ENCODE peak calls at places on chromosomes 1 and 21, in eight cellular contexts. I is fibroblast of lung, U is colonic mucosa, E is neural progenitor cell, J is pancreas, K is tibial artery, W is uterus, R is lower lobe of right lung. Y is an unnamed sample.
A peak's percentile ranks its signal among the peaks of the same experiment; 100 is the strongest.

GRCh38 chr1:226061793-226062557 is 541 bp upstream of the H3-3A start:
- DNase-seq in I (peak; percentile 80), U (peak; percentile 84), E (peak; percentile 91), J (peak; percentile 84), K (peak; percentile 88), W (peak; percentile 76), R (peak; percentile 88), Y (no peak)

GRCh38 chr1:41889506-41890414 is 29.0 kb downstream of the HIVEP3 start:
- DNase-seq in I (no peak), U (no peak), E (no peak), J (no peak), K (no peak), W (no peak), R (no peak), Y (no peak)

GRCh38 chr21:13937236-13937635 is 273.5 kb downstream of the LIPI start:
- DNase-seq in I (no peak), U (no peak), E (no peak), J (no peak), K (no peak), W (no peak), R (peak; percentile 34), Y (no peak)

GRCh38 chr1:231381729-231382128 is 40.4 kb downstream of the EGLN1 start:
- DNase-seq in I (no peak), U (no peak), E (no peak), J (no peak), K (no peak), W (no peak), R (no peak), Y (no peak)

GRCh38 chr21:15701845-15702244 is 27.9 kb upstream of the USP25 start:
- DNase-seq in I (no peak), U (no peak), E (no peak), J (no peak), K (no peak), W (no peak), R (no peak), Y (no peak)

GRCh38 chr1:34987018-34987417 is 1.9 kb upstream of the TMEM35B start:
- DNase-seq in I (peak; percentile 26), U (no peak), E (no peak), J (no peak), K (no peak), W (no peak), R (no peak), Y (no peak)

GRCh38 chr1:172837816-172838680 is 179.1 kb downstream of the FASLG start:
- DNase-seq in I (no peak), U (no peak), E (no peak), J (no peak), K (no peak), W (no peak), R (no peak), Y (no peak)

GRCh38 chr1:54588377-54588776 is 34.9 kb downstream of the FAM151A start:
- DNase-seq in I (no peak), U (no peak), E (no peak), J (no peak), K (no peak), W (no peak), R (no peak), Y (no peak)

GRCh38 chr1:210292276-210292851 is 36.3 kb upstream of the HHAT start:
- DNase-seq in I (no peak), U (peak; percentile 66), E (peak; percentile 86), J (peak; percentile 79), K (peak; percentile 79), W (peak; percentile 52), R (peak; percentile 87), Y (no peak)

GRCh38 chr1:109447524-109447923 is 18.8 kb upstream of the SYPL2 start:
- DNase-seq in I (no peak), U (no peak), E (no peak), J (no peak), K (no peak), W (no peak), R (no peak), Y (no peak)
- H3K27me3 ChIP-seq in I (peaks cover 7% of the 10 kb centered on the region), U (no peaks in the 10 kb centered on the region), E (peaks cover 74% of the 10 kb centered on the region), J (no peaks in the 10 kb centered on the region), K (peaks cover 32% of the 10 kb centered on the region), W (no peaks in the 10 kb centered on the region), R (peaks cover 12% of the 10 kb centered on the region), Y (no peaks in the 10 kb centered on the region)

GRCh38 chr1:234473123-234473522 is 5.9 kb downstream of the TARBP1 start:
- DNase-seq in I (no peak), U (no peak), E (no peak), J (no peak), K (no peak), W (no peak), R (no peak), Y (no peak)
- TF ChIP-seq CTCF in I (no peak), U (no peak), E (no peak), J (no peak), K (no peak), W (no peak), R (no peak), Y (no peak)

GRCh38 chr1:22410928-22411495 is 40.6 kb upstream of the ZBTB40 start:
- DNase-seq in I (no peak), U (no peak), E (no peak), J (no peak), K (no peak), W (no peak), R (no peak), Y (no peak)
- H3K4me1 ChIP-seq in I (peaks cover 2% of the 10 kb centered on the region), U (no peaks in the 10 kb centered on the region), E (no peaks in the 10 kb centered on the region), J (peaks cover 25% of the 10 kb centered on the region), K (no peaks in the 10 kb centered on the region), W (no peaks in the 10 kb centered on the region), R (peaks cover 16% of the 10 kb centered on the region), Y (no peaks in the 10 kb centered on the region)

GRCh38 chr1:2574350-2574749 is 12.2 kb upstream of the PRXL2B start:
- DNase-seq in I (no peak), U (no peak), E (no peak), J (no peak), K (no peak), W (no peak), R (no peak), Y (no peak)

GRCh38 chr1:2571348-2571747 is 15.2 kb downstream of the TNFRSF14 start:
- DNase-seq in I (no peak), U (no peak), E (no peak), J (no peak), K (no peak), W (no peak), R (no peak), Y (no peak)

GRCh38 chr1:2580691-2581090 is 5.9 kb upstream of the PRXL2B start:
- DNase-seq in I (no peak), U (no peak), E (no peak), J (no peak), K (no peak), W (no peak), R (peak; percentile 45), Y (no peak)

GRCh38 chr1:2573250-2573649 is 13.3 kb upstream of the PRXL2B start:
- DNase-seq in I (no peak), U (no peak), E (no peak), J (no peak), K (no peak), W (no peak), R (no peak), Y (no peak)

GRCh38 chr1:2575801-2576663 is 10.5 kb upstream of the PRXL2B start:
- DNase-seq in I (no peak), U (peak; percentile 97), E (no peak), J (peak; percentile 43), K (no peak), W (no peak), R (peak; percentile 74), Y (no peak)
- H3K27me3 ChIP-seq in I (peaks cover 6% of the 10 kb centered on the region), U (no peaks in the 10 kb centered on the region), E (no peaks in the 10 kb centered on the region), J (no peaks in the 10 kb centered on the region), K (peaks cover 35% of the 10 kb centered on the region), W (no peaks in the 10 kb centered on the region), R (no peaks in the 10 kb centered on the region), Y (no peaks in the 10 kb centered on the region)

GRCh38 chr1:63555480-63555879 is 32.2 kb downstream of the EFCAB7 start:
- DNase-seq in I (no peak), U (no peak), E (no peak), J (no peak), K (no peak), W (no peak), R (no peak), Y (no peak)
- TF ChIP-seq CTCF in I (no peak), U (no peak), E (no peak), J (no peak), K (no peak), W (no peak), R (no peak), Y (no peak)

DNA sequence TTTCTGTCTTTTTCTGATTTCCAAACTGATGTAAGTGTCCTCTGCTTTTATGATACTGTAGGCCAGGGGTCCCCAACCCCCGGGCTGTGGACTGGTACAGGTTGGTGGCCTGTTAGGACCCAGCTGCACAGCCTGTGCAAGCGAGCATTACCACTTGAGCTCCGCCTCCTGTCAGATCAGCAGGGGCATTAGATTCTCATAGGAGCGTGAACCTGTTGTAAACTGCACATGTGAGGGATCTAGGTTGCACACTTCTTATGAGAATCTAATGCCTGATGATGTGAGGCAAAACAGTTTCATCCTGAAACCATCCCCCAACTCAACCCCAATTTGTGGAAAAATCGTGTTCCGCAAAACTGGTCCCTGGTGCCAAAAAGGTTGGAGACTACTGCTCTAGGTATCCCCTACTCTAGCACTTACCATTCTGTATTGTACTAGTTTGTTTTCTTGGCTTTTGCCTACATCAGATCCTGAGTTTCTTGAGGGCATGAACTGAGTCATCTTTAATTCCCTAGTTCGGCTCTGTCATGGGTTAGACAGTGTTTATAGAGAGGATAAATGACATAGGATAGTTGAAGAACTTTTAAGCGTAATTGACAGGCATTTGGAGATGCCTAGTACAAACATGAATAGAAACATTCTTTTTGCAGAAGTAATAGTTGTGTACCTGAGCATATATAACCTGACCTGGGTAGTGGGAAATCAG is 4.1 kb downstream of the ABCD3 start:
- DNase-seq in I (no peak), U (no peak), E (no peak), J (no peak), K (no peak), W (no peak), R (no peak), Y (no peak)
- H3K4me1 ChIP-seq in I (no peaks in the 10 kb centered on the region), U (peaks cover 8% of the 10 kb centered on the region), E (peaks cover 34% of the 10 kb centered on the region), J (peaks cover 58% of the 10 kb centered on the region), K (no peaks in the 10 kb centered on the region), W (peaks cover 5% of the 10 kb centered on the region), R (peaks cover 41% of the 10 kb centered on the region), Y (peaks cover 15% of the 10 kb centered on the region)